ENCODE peak calls at places on chromosomes 13 and 19, in ten cellular contexts. One of them, this sample, is unnamed.

GRCh38 chr19:15469513-15470297 is 5.4 kb upstream of the RASAL3 start:
- DNase-seq in OCI-LY7: no peak
- DNase-seq in psoas muscle: no peak
- DNase-seq in HCT116: no peak
- DNase-seq in ascending aorta: no peak
- DNase-seq in fibroblast of lung: no peak
- DNase-seq in CD8-positive, alpha-beta memory T cell: no peak
- DNase-seq in tibial nerve: no peak
- DNase-seq in CD4-positive, alpha-beta T cell: no peak
- DNase-seq in stomach: no peak
- DNase-seq in this sample: no peak

GRCh38 chr13:77563110-77563509 is 27.6 kb downstream of the SCEL start:
- DNase-seq in OCI-LY7: no peak
- DNase-seq in psoas muscle: no peak
- DNase-seq in HCT116: no peak
- DNase-seq in ascending aorta: no peak
- DNase-seq in fibroblast of lung: peak
- DNase-seq in CD8-positive, alpha-beta memory T cell: no peak
- DNase-seq in tibial nerve: no peak
- DNase-seq in CD4-positive, alpha-beta T cell: no peak
- DNase-seq in stomach: no peak
- DNase-seq in this sample: no peak

GRCh38 chr13:97724450-97724849 is 229.0 kb upstream of the IPO5 start:
- DNase-seq in OCI-LY7: no peak
- DNase-seq in psoas muscle: no peak
- DNase-seq in HCT116: no peak
- DNase-seq in ascending aorta: no peak
- DNase-seq in fibroblast of lung: no peak
- DNase-seq in CD8-positive, alpha-beta memory T cell: no peak
- DNase-seq in tibial nerve: no peak
- DNase-seq in CD4-positive, alpha-beta T cell: no peak
- DNase-seq in stomach: no peak
- DNase-seq in this sample: no peak

GRCh38 chr19:6767357-6768235 is at the start of gene SH2D3A:
- DNase-seq in OCI-LY7: peak
- DNase-seq in psoas muscle: peak
- DNase-seq in HCT116: peak
- DNase-seq in ascending aorta: peak
- DNase-seq in fibroblast of lung: peak
- DNase-seq in CD8-positive, alpha-beta memory T cell: peak
- DNase-seq in tibial nerve: no peak
- DNase-seq in CD4-positive, alpha-beta T cell: peak
- DNase-seq in stomach: peak
- DNase-seq in this sample: peak

GRCh38 chr13:44685641-44686040 is 109.5 kb upstream of the TSC22D1 start:
- DNase-seq in OCI-LY7: no peak
- DNase-seq in psoas muscle: no peak
- DNase-seq in HCT116: no peak
- DNase-seq in ascending aorta: no peak
- DNase-seq in fibroblast of lung: no peak
- DNase-seq in CD8-positive, alpha-beta memory T cell: no peak
- DNase-seq in tibial nerve: no peak
- DNase-seq in CD4-positive, alpha-beta T cell: no peak
- DNase-seq in stomach: no peak
- DNase-seq in this sample: no peak

GRCh38 chr13:65470781-65471180 is 1759.4 kb downstream of the PCDH9 start:
- DNase-seq in OCI-LY7: no peak
- DNase-seq in psoas muscle: no peak
- DNase-seq in HCT116: no peak
- DNase-seq in ascending aorta: no peak
- DNase-seq in fibroblast of lung: peak
- DNase-seq in CD8-positive, alpha-beta memory T cell: no peak
- DNase-seq in tibial nerve: no peak
- DNase-seq in CD4-positive, alpha-beta T cell: no peak
- DNase-seq in stomach: no peak
- DNase-seq in this sample: no peak

GRCh38 chr13:63351533-63351932 is 1935.9 kb upstream of the PCDH20 start:
- DNase-seq in OCI-LY7: no peak
- DNase-seq in psoas muscle: no peak
- DNase-seq in HCT116: no peak
- DNase-seq in ascending aorta: no peak
- DNase-seq in fibroblast of lung: peak
- DNase-seq in CD8-positive, alpha-beta memory T cell: no peak
- DNase-seq in tibial nerve: no peak
- DNase-seq in CD4-positive, alpha-beta T cell: no peak
- DNase-seq in stomach: no peak
- DNase-seq in this sample: no peak

GRCh38 chr13:87677334-87678234 is 6.4 kb downstream of the SLITRK5 start:
- DNase-seq in OCI-LY7: peak
- DNase-seq in psoas muscle: no peak
- DNase-seq in HCT116: no peak
- DNase-seq in ascending aorta: no peak
- DNase-seq in fibroblast of lung: peak
- DNase-seq in CD8-positive, alpha-beta memory T cell: peak
- DNase-seq in tibial nerve: no peak
- DNase-seq in CD4-positive, alpha-beta T cell: no peak
- DNase-seq in stomach: no peak
- DNase-seq in this sample: no peak

GRCh38 chr19:39160889-39161672 is 35.5 kb downstream of the PAK4 start:
- DNase-seq in OCI-LY7: no peak
- DNase-seq in psoas muscle: no peak
- DNase-seq in HCT116: no peak
- DNase-seq in ascending aorta: no peak
- DNase-seq in fibroblast of lung: peak
- DNase-seq in CD8-positive, alpha-beta memory T cell: no peak
- DNase-seq in tibial nerve: no peak
- DNase-seq in CD4-positive, alpha-beta T cell: no peak
- DNase-seq in stomach: no peak
- DNase-seq in this sample: no peak

GRCh38 chr13:68257111-68257842 is 1027.1 kb upstream of the PCDH9 start:
- DNase-seq in OCI-LY7: no peak
- DNase-seq in psoas muscle: no peak
- DNase-seq in HCT116: no peak
- DNase-seq in ascending aorta: no peak
- DNase-seq in fibroblast of lung: peak
- DNase-seq in CD8-positive, alpha-beta memory T cell: no peak
- DNase-seq in tibial nerve: no peak
- DNase-seq in CD4-positive, alpha-beta T cell: no peak
- DNase-seq in stomach: no peak
- DNase-seq in this sample: no peak

DNA sequence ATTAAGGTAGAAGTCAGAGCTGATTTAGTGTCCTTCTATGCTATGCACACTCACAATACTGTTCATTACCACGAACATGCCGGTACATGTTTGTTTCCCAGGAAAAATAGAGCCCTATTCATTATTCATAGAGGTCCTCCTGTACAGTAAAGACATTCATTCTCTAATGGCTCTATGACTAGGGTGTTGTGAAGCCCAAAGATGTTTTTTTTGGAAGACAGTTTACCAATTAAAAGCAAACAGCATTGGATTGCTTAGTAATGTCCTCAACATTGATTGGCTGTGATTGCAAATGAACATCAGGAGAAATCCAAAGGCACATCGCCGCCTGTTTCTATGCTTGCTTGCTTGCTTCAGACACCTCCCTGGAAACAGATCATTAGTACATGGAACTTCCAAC is 8.9 kb upstream of the GPC6 start:
- DNase-seq in OCI-LY7: no peak
- DNase-seq in psoas muscle: no peak
- DNase-seq in HCT116: no peak
- DNase-seq in ascending aorta: no peak
- DNase-seq in fibroblast of lung: peak
- DNase-seq in CD8-positive, alpha-beta memory T cell: no peak
- DNase-seq in tibial nerve: no peak
- DNase-seq in CD4-positive, alpha-beta T cell: no peak
- DNase-seq in stomach: no peak
- DNase-seq in this sample: no peak
- H3K27ac ChIP-seq in OCI-LY7: no peak
- H3K27ac ChIP-seq in psoas muscle: no peak
- H3K27ac ChIP-seq in HCT116: no peak
- H3K27ac ChIP-seq in ascending aorta: no peak
- H3K27ac ChIP-seq in fibroblast of lung: no peak
- H3K27ac ChIP-seq in CD8-positive, alpha-beta memory T cell: no peak
- H3K27ac ChIP-seq in tibial nerve: no peak
- H3K27ac ChIP-seq in CD4-positive, alpha-beta T cell: no peak
- H3K27ac ChIP-seq in stomach: no peak
- H3K27ac ChIP-seq in this sample: no peak

GRCh38 chr19:11594084-11594483 is 3.2 kb upstream of the ZNF627 start:
- DNase-seq in OCI-LY7: no peak
- DNase-seq in psoas muscle: no peak
- DNase-seq in HCT116: no peak
- DNase-seq in ascending aorta: no peak
- DNase-seq in fibroblast of lung: no peak
- DNase-seq in CD8-positive, alpha-beta memory T cell: no peak
- DNase-seq in tibial nerve: no peak
- DNase-seq in CD4-positive, alpha-beta T cell: no peak
- DNase-seq in stomach: no peak
- DNase-seq in this sample: no peak

GRCh38 chr19:11596156-11596555 is 1.1 kb upstream of the ZNF627 start:
- DNase-seq in OCI-LY7: no peak
- DNase-seq in psoas muscle: no peak
- DNase-seq in HCT116: no peak
- DNase-seq in ascending aorta: no peak
- DNase-seq in fibroblast of lung: no peak
- DNase-seq in CD8-positive, alpha-beta memory T cell: no peak
- DNase-seq in tibial nerve: no peak
- DNase-seq in CD4-positive, alpha-beta T cell: no peak
- DNase-seq in stomach: no peak
- DNase-seq in this sample: no peak

GRCh38 chr19:11597202-11598102 is at the start of gene ZNF627:
- DNase-seq in OCI-LY7: peak
- DNase-seq in psoas muscle: peak
- DNase-seq in HCT116: peak
- DNase-seq in ascending aorta: peak
- DNase-seq in fibroblast of lung: peak
- DNase-seq in CD8-positive, alpha-beta memory T cell: peak
- DNase-seq in tibial nerve: peak
- DNase-seq in CD4-positive, alpha-beta T cell: peak
- DNase-seq in stomach: peak
- DNase-seq in this sample: peak

GRCh38 chr19:11598746-11599145 is 1.5 kb downstream of the ZNF627 start:
- DNase-seq in OCI-LY7: no peak
- DNase-seq in psoas muscle: no peak
- DNase-seq in HCT116: no peak
- DNase-seq in ascending aorta: no peak
- DNase-seq in fibroblast of lung: no peak
- DNase-seq in CD8-positive, alpha-beta memory T cell: no peak
- DNase-seq in tibial nerve: no peak
- DNase-seq in CD4-positive, alpha-beta T cell: no peak
- DNase-seq in stomach: no peak
- DNase-seq in this sample: no peak

GRCh38 chr19:11598103-11598483 is 810 bp downstream of the ZNF627 start:
- DNase-seq in OCI-LY7: no peak
- DNase-seq in psoas muscle: no peak
- DNase-seq in HCT116: no peak
- DNase-seq in ascending aorta: no peak
- DNase-seq in fibroblast of lung: peak
- DNase-seq in CD8-positive, alpha-beta memory T cell: no peak
- DNase-seq in tibial nerve: no peak
- DNase-seq in CD4-positive, alpha-beta T cell: no peak
- DNase-seq in stomach: no peak
- DNase-seq in this sample: no peak
- H3K27ac ChIP-seq in OCI-LY7: peak
- H3K27ac ChIP-seq in psoas muscle: peak
- H3K27ac ChIP-seq in HCT116: peak
- H3K27ac ChIP-seq in ascending aorta: no peak
- H3K27ac ChIP-seq in fibroblast of lung: peak
- H3K27ac ChIP-seq in CD8-positive, alpha-beta memory T cell: peak
- H3K27ac ChIP-seq in tibial nerve: peak
- H3K27ac ChIP-seq in CD4-positive, alpha-beta T cell: no peak
- H3K27ac ChIP-seq in stomach: peak
- H3K27ac ChIP-seq in this sample: peak

GRCh38 chr13:22423261-22423660 is 752.4 kb downstream of the FGF9 start:
- DNase-seq in OCI-LY7: no peak
- DNase-seq in psoas muscle: no peak
- DNase-seq in HCT116: no peak
- DNase-seq in ascending aorta: no peak
- DNase-seq in fibroblast of lung: no peak
- DNase-seq in CD8-positive, alpha-beta memory T cell: no peak
- DNase-seq in tibial nerve: no peak
- DNase-seq in CD4-positive, alpha-beta T cell: no peak
- DNase-seq in stomach: no peak
- DNase-seq in this sample: no peak

GRCh38 chr13:22427783-22428182 is 753.0 kb upstream of the SGCG start:
- DNase-seq in OCI-LY7: no peak
- DNase-seq in psoas muscle: no peak
- DNase-seq in HCT116: no peak
- DNase-seq in ascending aorta: no peak
- DNase-seq in fibroblast of lung: no peak
- DNase-seq in CD8-positive, alpha-beta memory T cell: no peak
- DNase-seq in tibial nerve: no peak
- DNase-seq in CD4-positive, alpha-beta T cell: no peak
- DNase-seq in stomach: no peak
- DNase-seq in this sample: peak

GRCh38 chr13:22427041-22427440 is 753.7 kb upstream of the SGCG start:
- DNase-seq in OCI-LY7: no peak
- DNase-seq in psoas muscle: no peak
- DNase-seq in HCT116: no peak
- DNase-seq in ascending aorta: no peak
- DNase-seq in fibroblast of lung: no peak
- DNase-seq in CD8-positive, alpha-beta memory T cell: no peak
- DNase-seq in tibial nerve: no peak
- DNase-seq in CD4-positive, alpha-beta T cell: no peak
- DNase-seq in stomach: no peak
- DNase-seq in this sample: no peak

GRCh38 chr13:22422712-22423111 is 751.8 kb downstream of the FGF9 start:
- DNase-seq in OCI-LY7: no peak
- DNase-seq in psoas muscle: no peak
- DNase-seq in HCT116: no peak
- DNase-seq in ascending aorta: no peak
- DNase-seq in fibroblast of lung: no peak
- DNase-seq in CD8-positive, alpha-beta memory T cell: no peak
- DNase-seq in tibial nerve: no peak
- DNase-seq in CD4-positive, alpha-beta T cell: no peak
- DNase-seq in stomach: no peak
- DNase-seq in this sample: no peak

DNA sequence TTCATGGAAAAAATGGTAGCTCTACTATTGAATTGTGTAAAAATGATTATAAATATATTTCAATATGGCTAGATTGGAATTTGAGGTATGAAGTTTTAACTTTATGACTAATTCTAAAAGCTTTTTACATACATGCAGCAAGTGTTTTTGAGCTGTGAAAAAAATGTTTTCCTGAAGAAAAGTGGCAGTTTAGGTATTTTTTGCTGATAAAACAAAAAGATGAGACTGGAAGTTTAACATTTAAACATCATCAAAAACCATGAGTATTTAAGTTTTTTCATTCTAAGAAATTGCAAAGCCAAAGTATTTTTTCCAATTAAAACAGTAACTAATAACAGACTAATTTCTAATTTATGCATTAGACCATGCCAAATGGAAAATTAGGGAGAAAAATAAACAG is 751.1 kb downstream of the FGF9 start:
- DNase-seq in OCI-LY7: no peak
- DNase-seq in psoas muscle: no peak
- DNase-seq in HCT116: no peak
- DNase-seq in ascending aorta: no peak
- DNase-seq in fibroblast of lung: no peak
- DNase-seq in CD8-positive, alpha-beta memory T cell: no peak
- DNase-seq in tibial nerve: no peak
- DNase-seq in CD4-positive, alpha-beta T cell: no peak
- DNase-seq in stomach: no peak
- DNase-seq in this sample: no peak
- H3K27ac ChIP-seq in OCI-LY7: no peak
- H3K27ac ChIP-seq in psoas muscle: no peak
- H3K27ac ChIP-seq in HCT116: no peak
- H3K27ac ChIP-seq in ascending aorta: no peak
- H3K27ac ChIP-seq in fibroblast of lung: no peak
- H3K27ac ChIP-seq in CD8-positive, alpha-beta memory T cell: no peak
- H3K27ac ChIP-seq in tibial nerve: no peak
- H3K27ac ChIP-seq in CD4-positive, alpha-beta T cell: no peak
- H3K27ac ChIP-seq in stomach: no peak
- H3K27ac ChIP-seq in this sample: no peak

GRCh38 chr19:11373885-11374448 is 499 bp upstream of the SWSAP1 start:
- DNase-seq in OCI-LY7: no peak
- DNase-seq in psoas muscle: no peak
- DNase-seq in HCT116: no peak
- DNase-seq in ascending aorta: no peak
- DNase-seq in fibroblast of lung: no peak
- DNase-seq in CD8-positive, alpha-beta memory T cell: no peak
- DNase-seq in tibial nerve: no peak
- DNase-seq in CD4-positive, alpha-beta T cell: no peak
- DNase-seq in stomach: no peak
- DNase-seq in this sample: no peak
- H3K27ac ChIP-seq in OCI-LY7: peak
- H3K27ac ChIP-seq in psoas muscle: peak
- H3K27ac ChIP-seq in HCT116: peak
- H3K27ac ChIP-seq in ascending aorta: peak
- H3K27ac ChIP-seq in fibroblast of lung: no peak
- H3K27ac ChIP-seq in CD8-positive, alpha-beta memory T cell: peak
- H3K27ac ChIP-seq in tibial nerve: peak
- H3K27ac ChIP-seq in CD4-positive, alpha-beta T cell: peak
- H3K27ac ChIP-seq in stomach: no peak
- H3K27ac ChIP-seq in this sample: no peak